ENCODE peak calls at places on chromosome 9, in nine cellular contexts. H is kidney, W is astrocyte, Q is tibial nerve, X is right atrium auricular region, V is upper lobe of right lung, C is lung, T is MM.1S, Z is cardiac muscle cell. R is an unnamed sample.

GRCh38 chr9:14661421-14662059 is 31.7 kb downstream of the ZDHHC21 start:
- DNase-seq in H (no peak), W (no peak), Q (no peak), X (no peak), V (no peak), C (no peak), T (peak), Z (peak), R (no peak)

GRCh38 chr9:89357331-89358197 is 39.3 kb downstream of the SECISBP2 start:
- DNase-seq in H (no peak), W (no peak), Q (no peak), X (peak), V (no peak), C (no peak), T (no peak), Z (no peak), R (no peak)

GRCh38 chr9:92726971-92727715 is 37.5 kb downstream of the BICD2 start:
- DNase-seq in H (peak), W (no peak), Q (no peak), X (peak), V (no peak), C (no peak), T (no peak), Z (peak), R (peak)

GRCh38 chr9:126750941-126751725 is 53.7 kb upstream of the ZBTB43 start:
- DNase-seq in H (no peak), W (no peak), Q (no peak), X (no peak), V (no peak), C (no peak), T (no peak), Z (no peak), R (no peak)

GRCh38 chr9:125613156-125613555 is 93.9 kb downstream of the MAPKAP1 start:
- DNase-seq in H (no peak), W (no peak), Q (no peak), X (no peak), V (no peak), C (no peak), T (no peak), Z (no peak), R (no peak)

GRCh38 chr9:71886015-71886414 is 25.0 kb downstream of the ABHD17B start:
- DNase-seq in H (no peak), W (no peak), Q (no peak), X (no peak), V (no peak), C (no peak), T (no peak), Z (no peak), R (no peak)

GRCh38 chr9:111158375-111158774 is 120.1 kb upstream of the LPAR1 start:
- DNase-seq in H (no peak), W (peak), Q (no peak), X (no peak), V (no peak), C (no peak), T (no peak), Z (no peak), R (no peak)

GRCh38 chr9:70410368-70410767 is 4.1 kb downstream of the KLF9 start:
- DNase-seq in H (no peak), W (peak), Q (no peak), X (peak), V (no peak), C (no peak), T (no peak), Z (peak), R (no peak)

GRCh38 chr9:35349287-35349990 is 140.5 kb upstream of the RUSC2 start:
- DNase-seq in H (no peak), W (no peak), Q (no peak), X (no peak), V (no peak), C (no peak), T (no peak), Z (no peak), R (no peak)

GRCh38 chr9:113393281-113393680 is 7.8 kb downstream of the ALAD start:
- DNase-seq in H (no peak), W (no peak), Q (no peak), X (no peak), V (peak), C (no peak), T (no peak), Z (no peak), R (no peak)

GRCh38 chr9:113222482-113222841 is 1.1 kb downstream of the SLC31A1 start:
- DNase-seq in H (no peak), W (no peak), Q (no peak), X (no peak), V (no peak), C (no peak), T (no peak), Z (peak), R (no peak)

GRCh38 chr9:138023394-138024124 is 146.0 kb downstream of the CACNA1B start:
- DNase-seq in H (peak), W (no peak), Q (no peak), X (peak), V (peak), C (peak), T (no peak), Z (no peak), R (no peak)

GRCh38 chr9:76905984-76906861 is at the start of gene PRUNE2:
- DNase-seq in H (peak), W (peak), Q (no peak), X (peak), V (peak), C (peak), T (no peak), Z (peak), R (peak)

GRCh38 chr9:95874303-95874988 is 1.0 kb upstream of the ERCC6L2 start:
- DNase-seq in H (no peak), W (peak), Q (no peak), X (no peak), V (no peak), C (no peak), T (no peak), Z (peak), R (no peak)

GRCh38 chr9:81560851-81561732 is 128.3 kb downstream of the TLE1 start:
- DNase-seq in H (no peak), W (peak), Q (no peak), X (no peak), V (no peak), C (no peak), T (no peak), Z (peak), R (no peak)

GRCh38 chr9:124771021-124771866 is at the start of gene NR6A1:
- DNase-seq in H (peak), W (peak), Q (peak), X (peak), V (peak), C (peak), T (peak), Z (peak), R (peak)

GRCh38 chr9:113892861-113893491 is 16.9 kb downstream of the ZNF618 start:
- DNase-seq in H (no peak), W (no peak), Q (no peak), X (peak), V (no peak), C (peak), T (no peak), Z (no peak), R (no peak)

GRCh38 chr9:110641350-110641749 is 27.2 kb upstream of the MUSK start:
- DNase-seq in H (no peak), W (peak), Q (no peak), X (no peak), V (no peak), C (no peak), T (no peak), Z (no peak), R (no peak)

GRCh38 chr9:78462616-78463015 is 165.7 kb downstream of the PSAT1 start:
- DNase-seq in H (no peak), W (peak), Q (no peak), X (no peak), V (no peak), C (no peak), T (no peak), Z (no peak), R (no peak)

GRCh38 chr9:129671519-129671918 is 6.1 kb downstream of the PRRX2 start:
- DNase-seq in H (no peak), W (no peak), Q (no peak), X (no peak), V (no peak), C (no peak), T (no peak), Z (no peak), R (no peak)

GRCh38 chr9:97475079-97475478 is 26.4 kb upstream of the TMOD1 start:
- DNase-seq in H (no peak), W (peak), Q (no peak), X (no peak), V (no peak), C (no peak), T (no peak), Z (no peak), R (no peak)

GRCh38 chr9:23851024-23851629 is 25.1 kb upstream of the ELAVL2 start:
- DNase-seq in H (peak), W (peak), Q (no peak), X (no peak), V (peak), C (no peak), T (no peak), Z (no peak), R (peak)

GRCh38 chr9:137776306-137776995 is 101.1 kb upstream of the CACNA1B start:
- DNase-seq in H (peak), W (no peak), Q (no peak), X (no peak), V (no peak), C (no peak), T (no peak), Z (no peak), R (no peak)

GRCh38 chr9:35978792-35979191 is 20.8 kb upstream of the OR2S2 start:
- DNase-seq in H (no peak), W (no peak), Q (no peak), X (no peak), V (no peak), C (no peak), T (no peak), Z (no peak), R (no peak)

GRCh38 chr9:71602652-71603051 is 165.7 kb downstream of the CEMIP2 start:
- DNase-seq in H (no peak), W (no peak), Q (no peak), X (no peak), V (no peak), C (no peak), T (peak), Z (no peak), R (no peak)

GRCh38 chr9:108889649-108890067 is 27.6 kb downstream of the ACTL7A start:
- DNase-seq in H (no peak), W (peak), Q (no peak), X (no peak), V (no peak), C (no peak), T (no peak), Z (peak), R (no peak)

GRCh38 chr9:87725900-87726709 is at the start of gene CTSL:
- DNase-seq in H (peak), W (peak), Q (peak), X (peak), V (peak), C (peak), T (peak), Z (peak), R (peak)

GRCh38 chr9:106860731-106861584 is 2.0 kb upstream of the ZNF462 start:
- DNase-seq in H (peak), W (peak), Q (peak), X (no peak), V (peak), C (peak), T (no peak), Z (peak), R (no peak)

GRCh38 chr9:121699271-121700164 is 48.1 kb downstream of the DAB2IP start:
- DNase-seq in H (peak), W (peak), Q (peak), X (no peak), V (peak), C (peak), T (peak), Z (peak), R (peak)

GRCh38 chr9:79154806-79155205 is 417.0 kb upstream of the TLE4 start:
- DNase-seq in H (no peak), W (no peak), Q (no peak), X (no peak), V (no peak), C (no peak), T (no peak), Z (peak), R (no peak)

GRCh38 chr9:107378031-107378430 is 95.0 kb downstream of the RAD23B start:
- DNase-seq in H (no peak), W (no peak), Q (no peak), X (no peak), V (no peak), C (no peak), T (no peak), Z (no peak), R (no peak)

GRCh38 chr9:130303613-130304055 is 38.1 kb downstream of the HMCN2 start:
- DNase-seq in H (peak), W (no peak), Q (no peak), X (no peak), V (no peak), C (no peak), T (no peak), Z (no peak), R (no peak)

GRCh38 chr9:88973281-88974045 is 17.8 kb upstream of the S1PR3 start:
- DNase-seq in H (no peak), W (no peak), Q (no peak), X (no peak), V (no peak), C (no peak), T (no peak), Z (no peak), R (no peak)

GRCh38 chr9:113901196-113901818 is 25.2 kb downstream of the ZNF618 start:
- DNase-seq in H (no peak), W (no peak), Q (no peak), X (peak), V (no peak), C (peak), T (no peak), Z (no peak), R (no peak)

GRCh38 chr9:78695521-78695920 is 398.6 kb downstream of the PSAT1 start:
- DNase-seq in H (peak), W (no peak), Q (no peak), X (no peak), V (no peak), C (no peak), T (no peak), Z (no peak), R (no peak)

GRCh38 chr9:95874989-95875304 is 544 bp upstream of the ERCC6L2 start:
- DNase-seq in H (peak), W (no peak), Q (peak), X (no peak), V (peak), C (peak), T (peak), Z (peak), R (peak)

GRCh38 chr9:124852829-124853531 is at the start of gene WDR38:
- DNase-seq in H (peak), W (no peak), Q (peak), X (no peak), V (peak), C (peak), T (peak), Z (peak), R (peak)

GRCh38 chr9:93675336-93676150 is 99.2 kb downstream of the PHF2 start:
- DNase-seq in H (peak), W (no peak), Q (no peak), X (peak), V (peak), C (no peak), T (no peak), Z (no peak), R (peak)

GRCh38 chr9:110320651-110321050 is 17.0 kb downstream of the TXNDC8 start:
- DNase-seq in H (no peak), W (peak), Q (no peak), X (no peak), V (no peak), C (no peak), T (no peak), Z (peak), R (no peak)

GRCh38 chr9:36191290-36191645 is 547 bp downstream of the CLTA start:
- DNase-seq in H (no peak), W (no peak), Q (no peak), X (no peak), V (peak), C (peak), T (peak), Z (peak), R (peak)

GRCh38 chr9:20504930-20505329 is 117.4 kb downstream of the MLLT3 start:
- DNase-seq in H (no peak), W (no peak), Q (no peak), X (no peak), V (no peak), C (no peak), T (no peak), Z (no peak), R (no peak)
- H3K4me3 ChIP-seq in H (no peak), W (no peak), Q (no peak), X (no peak), V (no peak), C (no peak), T (no peak), Z (no peak), R (no peak)

GRCh38 chr9:18438300-18438925 is 35.5 kb upstream of the ADAMTSL1 start:
- DNase-seq in H (peak), W (peak), Q (no peak), X (no peak), V (peak), C (no peak), T (no peak), Z (peak), R (peak)
- TF ChIP-seq CTCF in H (no peak), W (no peak), Q (peak), X (peak), V (no peak), C (no peak), T (no peak), Z (peak), R (peak)

GRCh38 chr9:133137451-133138231 is 16.6 kb upstream of the RALGDS start:
- DNase-seq in H (peak), W (no peak), Q (no peak), X (no peak), V (peak), C (no peak), T (no peak), Z (no peak), R (no peak)

GRCh38 chr9:133141833-133142594 is 21.0 kb upstream of the RALGDS start:
- DNase-seq in H (peak), W (no peak), Q (no peak), X (no peak), V (peak), C (no peak), T (no peak), Z (no peak), R (no peak)

GRCh38 chr9:133140174-133140505 is 19.1 kb upstream of the RALGDS start:
- DNase-seq in H (no peak), W (no peak), Q (no peak), X (no peak), V (no peak), C (no peak), T (no peak), Z (no peak), R (no peak)

GRCh38 chr9:133140606-133141005 is 19.6 kb upstream of the RALGDS start:
- DNase-seq in H (no peak), W (no peak), Q (no peak), X (no peak), V (no peak), C (no peak), T (no peak), Z (no peak), R (no peak)

DNA sequence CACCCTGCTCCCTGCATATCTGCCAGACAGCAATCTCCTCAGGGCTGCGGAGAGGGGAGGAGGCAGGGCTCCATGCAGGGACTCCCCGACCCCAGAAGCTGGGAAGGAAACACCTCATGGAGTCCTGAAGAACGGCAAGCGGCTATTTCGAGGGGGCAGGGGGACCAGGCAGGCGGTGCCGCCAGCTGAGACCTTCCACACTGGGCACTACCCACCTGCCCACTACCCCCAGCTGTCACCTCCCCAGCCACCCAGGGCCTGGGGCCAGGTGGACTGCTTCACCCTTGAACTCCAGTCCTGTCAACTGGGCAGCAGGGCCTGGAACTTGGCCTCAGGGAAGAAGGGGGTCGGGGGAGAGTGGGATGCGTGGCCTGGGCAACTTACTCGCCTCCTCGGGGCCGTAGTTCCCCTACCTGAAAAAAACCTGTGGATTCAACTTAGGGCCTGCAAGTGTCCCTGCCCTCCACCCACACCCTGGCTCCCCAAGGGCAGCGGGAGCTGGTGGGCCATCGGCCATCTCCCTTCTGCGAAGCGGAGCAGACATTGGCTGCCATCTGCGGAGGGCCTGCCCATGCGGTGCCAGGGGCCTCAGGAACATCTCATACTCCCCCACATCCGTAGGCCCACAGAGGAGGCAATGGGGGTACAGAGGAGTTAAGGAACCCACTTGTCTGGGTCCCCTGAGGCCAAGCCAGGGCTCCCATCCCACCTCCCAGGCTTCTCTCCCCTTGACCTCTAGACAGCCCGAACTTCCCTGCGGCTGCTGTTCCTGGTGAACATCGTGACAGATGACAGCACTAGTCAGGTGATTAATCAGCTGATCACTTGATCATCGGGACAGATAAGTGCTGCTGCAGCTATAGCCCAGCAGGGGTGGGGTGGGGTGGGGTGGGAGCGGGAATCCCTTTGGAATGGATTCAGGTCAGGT is 18.5 kb upstream of the RALGDS start:
- DNase-seq in H (peak), W (no peak), Q (no peak), X (no peak), V (no peak), C (no peak), T (no peak), Z (no peak), R (no peak)
- H3K27ac ChIP-seq in H (no peak), W (no peak), Q (peak), X (peak), V (no peak), C (no peak), T (no peak), Z (no peak), R (no peak)

DNA sequence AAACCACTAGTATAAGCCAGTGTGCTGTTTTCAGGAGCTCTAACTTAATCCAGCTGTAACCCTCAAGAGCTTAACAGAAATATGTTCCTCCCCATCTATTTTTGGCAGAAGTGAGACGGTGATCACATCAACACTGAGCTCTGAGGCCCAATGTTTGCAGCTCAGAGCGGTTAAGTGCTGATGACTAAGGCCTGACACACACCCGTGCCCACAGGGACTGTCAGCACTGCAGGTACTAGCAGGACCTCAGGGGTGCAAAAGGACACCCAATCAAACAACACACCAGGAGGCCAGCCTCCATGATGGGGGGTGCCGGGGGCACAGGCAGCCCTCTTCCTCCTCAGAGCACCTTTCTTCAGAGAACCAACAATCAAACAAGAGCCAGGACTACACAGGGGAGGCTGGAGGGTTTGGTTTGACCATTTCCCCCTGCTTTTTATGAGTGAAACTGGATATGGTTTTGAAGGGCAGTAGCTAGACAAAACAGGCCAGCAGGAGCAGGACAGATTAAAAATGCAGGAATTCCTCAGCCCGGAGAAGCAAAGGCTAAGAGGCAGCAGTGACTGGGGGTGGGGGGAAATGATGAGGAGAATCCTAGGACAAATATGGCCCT is 61.3 kb downstream of the RAPGEF1 start:
- DNase-seq in H (peak), W (peak), Q (peak), X (peak), V (peak), C (peak), T (peak), Z (peak), R (peak)
- H3K4me3 ChIP-seq in H (no peak), W (no peak), Q (no peak), X (no peak), V (no peak), C (no peak), T (peak), Z (no peak), R (no peak)

R was measured in WERI-Rb-1.